ENCODE peak calls at places on chromosomes 1 and 21, in five cellular contexts. K, J, G, X and P are unnamed samples.

GRCh38 chr1:207069858-207070506 is 16.9 kb downstream of the PFKFB2 start:
- DNase-seq in J (peak), K (no peak), X (peak), G (no peak), P (no peak)

GRCh38 chr1:117857434-117857833 is 72.0 kb downstream of the GDAP2 start:
- DNase-seq in X (no peak), K (no peak), G (no peak), J (no peak), P (no peak)

GRCh38 chr1:12603224-12603623 is 14.8 kb downstream of the DHRS3 start:
- DNase-seq in K (no peak), J (no peak), G (no peak), X (no peak), P (no peak)

GRCh38 chr1:26483980-26484379 is 11.7 kb downstream of the HMGN2 start:
- DNase-seq in K (no peak), J (no peak), X (no peak), G (no peak), P (no peak)

GRCh38 chr1:166875302-166875733 is 746 bp downstream of the TADA1 start:
- DNase-seq in J (no peak), X (no peak), K (no peak), G (no peak), P (no peak)

GRCh38 chr1:206939841-206940587 is 6.3 kb downstream of the PIGR start:
- DNase-seq in J (no peak), K (no peak), X (no peak), G (no peak), P (no peak)

GRCh38 chr1:9593492-9594465 is 5.1 kb downstream of the TMEM201 start:
- DNase-seq in G (peak), J (peak), X (peak), K (peak), P (peak)

GRCh38 chr1:55781944-55782482 is 566.8 kb upstream of the USP24 start:
- DNase-seq in X (no peak), G (peak), J (no peak), K (no peak), P (no peak)

GRCh38 chr1:226679303-226679702 is 59.8 kb downstream of the ITPKB start:
- DNase-seq in X (no peak), K (no peak), J (no peak), G (peak), P (no peak)

GRCh38 chr1:240582953-240583352 is 29.0 kb downstream of the GREM2 start:
- DNase-seq in J (no peak), X (no peak), K (no peak), G (no peak), P (peak)

GRCh38 chr1:55555971-55556370 is 340.8 kb upstream of the USP24 start:
- DNase-seq in X (no peak), J (no peak), G (no peak), K (no peak), P (no peak)

GRCh38 chr1:983736-984475 is 2.0 kb upstream of the PERM1 start:
- DNase-seq in X (peak), G (peak), K (peak), J (peak), P (no peak)

GRCh38 chr1:93845554-93846150 is 33.4 kb downstream of the DNTTIP2 start:
- DNase-seq in G (no peak), J (no peak), K (peak), X (no peak), P (peak)

GRCh38 chr1:6918908-6919511 is 133.8 kb downstream of the CAMTA1 start:
- DNase-seq in G (peak), X (no peak), J (no peak), K (no peak), P (no peak)

GRCh38 chr1:246794261-246795093 is 70.3 kb downstream of the SCCPDH start:
- DNase-seq in K (no peak), X (no peak), G (no peak), J (no peak), P (no peak)

GRCh38 chr21:42532466-42533181 is 19.0 kb downstream of the SLC37A1 start:
- DNase-seq in G (peak), K (no peak), X (peak), J (peak), P (no peak)

GRCh38 chr1:218364028-218364710 is 19.0 kb downstream of the TGFB2 start:
- DNase-seq in X (no peak), G (no peak), J (no peak), K (no peak), P (no peak)

GRCh38 chr1:60055336-60055735 is 18.2 kb downstream of the C1orf87 start:
- DNase-seq in X (no peak), G (no peak), J (no peak), K (no peak), P (no peak)

GRCh38 chr1:92273039-92273438 is 25.7 kb downstream of the GLMN start:
- DNase-seq in J (no peak), X (no peak), K (no peak), G (no peak), P (no peak)

GRCh38 chr21:26072891-26073615 is 97.5 kb downstream of the APP start:
- DNase-seq in J (no peak), G (no peak), X (no peak), K (no peak), P (no peak)

GRCh38 chr1:10901894-10902805 is 105.7 kb upstream of the CASZ1 start:
- DNase-seq in X (no peak), G (no peak), K (no peak), J (peak), P (no peak)

GRCh38 chr1:23930861-23931471 is 17.8 kb upstream of the CNR2 start:
- DNase-seq in X (no peak), G (no peak), K (no peak), J (no peak), P (peak)

GRCh38 chr1:64623750-64624445 is 121.0 kb upstream of the RAVER2 start:
- DNase-seq in X (no peak), K (no peak), G (no peak), J (no peak), P (peak)

GRCh38 chr1:218080818-218081217 is 204.3 kb upstream of the RRP15 start:
- DNase-seq in X (no peak), K (no peak), G (no peak), J (no peak), P (no peak)

GRCh38 chr21:25330266-25330665 is 277.0 kb downstream of the MRPL39 start:
- DNase-seq in G (no peak), J (no peak), K (no peak), X (no peak), P (no peak)

GRCh38 chr1:79692519-79692918 is 686.0 kb upstream of the ADGRL4 start:
- DNase-seq in K (no peak), X (no peak), G (no peak), J (no peak), P (no peak)

GRCh38 chr1:94463765-94464330 is 45.7 kb downstream of the ABCD3 start:
- DNase-seq in X (no peak), K (peak), J (no peak), G (no peak), P (peak)

GRCh38 chr1:76572229-76572628 is 295.1 kb upstream of the ST6GALNAC5 start:
- DNase-seq in K (no peak), G (no peak), X (no peak), J (no peak), P (no peak)

GRCh38 chr1:230825804-230826160 is 42.5 kb downstream of the C1orf198 start:
- DNase-seq in X (no peak), J (no peak), G (no peak), K (no peak), P (no peak)

GRCh38 chr1:17356387-17356992 is 15.5 kb upstream of the PADI6 start:
- DNase-seq in X (no peak), J (no peak), G (no peak), K (no peak), P (no peak)

DNA sequence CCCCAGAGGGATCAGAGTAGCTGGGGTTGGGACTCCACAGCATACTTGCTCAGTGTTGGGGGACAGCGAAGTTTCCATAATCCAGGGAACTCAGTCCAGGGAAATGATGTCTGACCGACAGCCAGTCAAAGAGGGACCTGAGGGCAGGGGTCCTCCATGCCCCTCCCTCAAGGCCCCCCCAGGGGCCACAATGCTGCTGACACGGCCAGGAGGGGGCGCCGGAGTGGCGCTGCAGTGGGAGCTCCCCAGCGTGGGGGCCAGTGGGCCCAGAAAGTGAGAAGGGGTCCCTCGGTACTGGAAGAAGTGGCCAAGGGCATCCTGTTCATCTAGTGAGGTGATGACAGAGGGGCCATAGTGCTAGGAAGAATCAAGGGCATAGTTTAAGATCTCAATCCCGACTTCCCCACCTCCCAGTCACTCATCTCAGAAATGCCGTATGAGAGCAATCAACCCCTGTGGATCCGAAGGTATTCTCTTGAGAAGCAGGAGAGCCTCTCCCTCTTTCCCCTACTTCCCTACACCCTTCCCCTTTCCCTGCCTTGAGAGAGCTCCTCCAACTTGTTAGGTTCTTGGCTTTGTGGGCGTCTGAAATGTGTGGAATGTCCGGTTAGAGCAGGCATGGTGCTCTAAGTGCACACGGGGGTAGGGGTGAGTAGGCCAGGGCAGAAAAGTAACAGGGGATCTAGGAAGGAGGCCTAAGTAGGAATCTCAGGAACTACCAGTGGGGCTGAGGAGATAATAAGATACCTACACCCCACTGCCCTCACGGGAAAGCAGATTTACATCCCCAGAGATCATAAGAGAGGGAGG is 4.1 kb downstream of the NUDT17 start:
- DNase-seq in K (peak), G (no peak), X (no peak), J (no peak), P (no peak)
- TF ChIP-seq CTCF in K (peak), G (no peak), X (peak), J (no peak), P (peak)

GRCh38 chr1:199460933-199461332 is 566.6 kb upstream of the NR5A2 start:
- DNase-seq in G (no peak), X (no peak), J (no peak), K (peak), P (peak)

GRCh38 chr1:199463521-199464127 is 563.9 kb upstream of the NR5A2 start:
- DNase-seq in J (no peak), G (no peak), X (no peak), K (peak), P (peak)
- TF ChIP-seq CTCF in J (no peak), G (no peak), X (no peak), K (peak), P (peak)

GRCh38 chr1:213286235-213286634 is 235.2 kb downstream of the RPS6KC1 start:
- DNase-seq in K (no peak), G (no peak), X (no peak), J (no peak), P (no peak)
- TF ChIP-seq CTCF in K (peak), G (no peak), X (no peak), J (no peak), P (no peak)

DNA sequence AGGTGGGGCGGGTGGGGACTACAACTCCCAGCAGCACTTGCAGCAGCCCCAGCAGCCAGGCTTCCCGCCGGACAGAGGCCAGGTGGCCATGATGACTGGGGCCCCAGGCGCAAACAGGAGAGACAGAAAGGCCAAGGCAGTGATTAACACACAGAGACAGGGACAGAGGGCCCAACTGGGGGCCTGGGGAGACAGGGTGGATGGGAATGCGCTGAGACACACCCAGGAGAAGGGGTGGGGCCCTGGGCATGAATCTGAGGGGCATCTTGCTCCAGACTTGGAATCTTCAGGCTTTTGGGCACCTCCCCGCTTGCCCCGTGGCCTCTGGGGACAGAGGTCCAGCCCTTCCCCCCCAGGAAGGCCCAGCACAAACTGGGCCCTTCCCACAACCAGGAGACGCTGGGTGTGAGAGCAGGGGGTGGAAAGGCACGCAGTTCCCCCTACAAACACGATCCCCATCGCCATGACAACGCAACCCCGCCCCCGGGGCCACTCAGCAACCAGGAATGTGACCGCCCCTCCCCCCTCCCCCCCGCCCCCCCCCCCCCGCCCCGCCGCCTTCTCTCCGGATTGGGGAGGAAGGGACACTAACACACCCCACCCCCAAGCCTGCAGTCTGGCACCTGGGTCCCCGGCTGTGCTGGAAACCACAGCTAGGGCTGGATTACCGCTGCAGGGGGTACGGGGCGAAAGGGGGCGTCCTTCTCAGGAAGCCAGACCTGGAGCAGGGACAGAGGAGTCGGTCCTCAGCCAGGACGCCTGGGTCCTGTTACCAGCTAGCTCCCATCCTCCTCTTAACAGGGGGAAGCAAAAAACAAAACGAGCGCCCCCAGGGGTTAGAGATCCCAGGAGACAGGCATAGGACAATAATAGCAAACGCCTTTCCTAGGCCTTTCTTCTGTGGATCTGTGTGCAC is 4.5 kb downstream of the HDGF start:
- DNase-seq in G (peak), K (peak), X (peak), J (peak), P (peak)
- TF ChIP-seq CTCF in G (peak), K (peak), X (no peak), J (no peak), P (peak)

GRCh38 chr1:41578712-41579335 is 94.3 kb upstream of the EDN2 start:
- DNase-seq in X (no peak), J (no peak), K (peak), G (no peak), P (peak)
- TF ChIP-seq CTCF in X (peak), J (peak), K (peak), G (no peak), P (peak)

GRCh38 chr1:179591592-179592580 is at the start of gene TDRD5:
- DNase-seq in K (peak), G (no peak), J (no peak), X (no peak), P (peak)
- TF ChIP-seq CTCF in K (peak), G (no peak), J (no peak), X (no peak), P (peak)